ENCODE peak calls at places on chromosomes 12 and 14, in nine cellular contexts. One of them, this sample, is unnamed.

GRCh38 chr12:57090456-57090855 is 1.5 kb downstream of the NAB2 start:
- DNase-seq in PC-3: no peak
- DNase-seq in OCI-LY7: no peak
- DNase-seq in hepatocyte: no peak
- DNase-seq in MM.1S: no peak
- DNase-seq in GM23338: no peak
- DNase-seq in SK-N-SH: peak
- DNase-seq in HCT116: no peak
- DNase-seq in GM23248: peak
- DNase-seq in this sample: no peak

GRCh38 chr12:132761911-132762583 is 415 bp upstream of the ANKLE2 start:
- DNase-seq in PC-3: peak
- DNase-seq in OCI-LY7: peak
- DNase-seq in hepatocyte: peak
- DNase-seq in MM.1S: peak
- DNase-seq in GM23338: peak
- DNase-seq in SK-N-SH: peak
- DNase-seq in HCT116: peak
- DNase-seq in GM23248: peak
- DNase-seq in this sample: peak

GRCh38 chr12:84497819-84498218 is 414.8 kb downstream of the SLC6A15 start:
- DNase-seq in PC-3: peak
- DNase-seq in OCI-LY7: no peak
- DNase-seq in hepatocyte: no peak
- DNase-seq in MM.1S: no peak
- DNase-seq in GM23338: peak
- DNase-seq in SK-N-SH: no peak
- DNase-seq in HCT116: peak
- DNase-seq in GM23248: peak
- DNase-seq in this sample: peak

GRCh38 chr14:20866963-20867362 is 24.2 kb upstream of the RNASE3 start:
- DNase-seq in PC-3: peak
- DNase-seq in OCI-LY7: peak
- DNase-seq in hepatocyte: peak
- DNase-seq in MM.1S: no peak
- DNase-seq in GM23338: peak
- DNase-seq in SK-N-SH: no peak
- DNase-seq in HCT116: peak
- DNase-seq in GM23248: peak
- DNase-seq in this sample: peak

GRCh38 chr14:94364037-94364436 is 24.4 kb downstream of the SERPINA1 start:
- DNase-seq in PC-3: no peak
- DNase-seq in OCI-LY7: no peak
- DNase-seq in hepatocyte: no peak
- DNase-seq in MM.1S: no peak
- DNase-seq in GM23338: no peak
- DNase-seq in SK-N-SH: no peak
- DNase-seq in HCT116: no peak
- DNase-seq in GM23248: no peak
- DNase-seq in this sample: no peak

GRCh38 chr12:89775336-89776005 is 66.8 kb upstream of the ATP2B1 start:
- DNase-seq in PC-3: peak
- DNase-seq in OCI-LY7: no peak
- DNase-seq in hepatocyte: peak
- DNase-seq in MM.1S: no peak
- DNase-seq in GM23338: no peak
- DNase-seq in SK-N-SH: no peak
- DNase-seq in HCT116: no peak
- DNase-seq in GM23248: no peak
- DNase-seq in this sample: no peak

GRCh38 chr12:19234171-19234704 is 104.7 kb downstream of the PLEKHA5 start:
- DNase-seq in PC-3: no peak
- DNase-seq in OCI-LY7: no peak
- DNase-seq in hepatocyte: no peak
- DNase-seq in MM.1S: no peak
- DNase-seq in GM23338: no peak
- DNase-seq in SK-N-SH: peak
- DNase-seq in HCT116: no peak
- DNase-seq in GM23248: peak
- DNase-seq in this sample: no peak

GRCh38 chr12:91633206-91633605 is 450.6 kb upstream of the DCN start:
- DNase-seq in PC-3: no peak
- DNase-seq in OCI-LY7: no peak
- DNase-seq in hepatocyte: no peak
- DNase-seq in MM.1S: no peak
- DNase-seq in GM23338: no peak
- DNase-seq in SK-N-SH: no peak
- DNase-seq in HCT116: no peak
- DNase-seq in GM23248: no peak
- DNase-seq in this sample: no peak

GRCh38 chr12:55912908-55913307 is 14.8 kb downstream of the PYM1 start:
- DNase-seq in PC-3: no peak
- DNase-seq in OCI-LY7: no peak
- DNase-seq in hepatocyte: no peak
- DNase-seq in MM.1S: no peak
- DNase-seq in GM23338: no peak
- DNase-seq in SK-N-SH: no peak
- DNase-seq in HCT116: no peak
- DNase-seq in GM23248: no peak
- DNase-seq in this sample: no peak

GRCh38 chr12:80714055-80714454 is 2.7 kb upstream of the MYF5 start:
- DNase-seq in PC-3: no peak
- DNase-seq in OCI-LY7: no peak
- DNase-seq in hepatocyte: peak
- DNase-seq in MM.1S: no peak
- DNase-seq in GM23338: peak
- DNase-seq in SK-N-SH: no peak
- DNase-seq in HCT116: no peak
- DNase-seq in GM23248: no peak
- DNase-seq in this sample: peak

GRCh38 chr14:64604001-64604400 is 54.2 kb downstream of the PPP1R36 start:
- DNase-seq in PC-3: peak
- DNase-seq in OCI-LY7: no peak
- DNase-seq in hepatocyte: no peak
- DNase-seq in MM.1S: no peak
- DNase-seq in GM23338: no peak
- DNase-seq in SK-N-SH: no peak
- DNase-seq in HCT116: no peak
- DNase-seq in GM23248: no peak
- DNase-seq in this sample: no peak
- TF ChIP-seq EZH2phosphoT487 in PC-3: no peak
- TF ChIP-seq EZH2phosphoT487 in OCI-LY7: no peak
- TF ChIP-seq EZH2phosphoT487 in hepatocyte: no peak
- TF ChIP-seq EZH2phosphoT487 in MM.1S: no peak
- TF ChIP-seq EZH2phosphoT487 in GM23338: no peak
- TF ChIP-seq EZH2phosphoT487 in SK-N-SH: no peak
- TF ChIP-seq EZH2phosphoT487 in HCT116: no peak
- TF ChIP-seq EZH2phosphoT487 in GM23248: no peak
- TF ChIP-seq EZH2phosphoT487 in this sample: no peak

GRCh38 chr12:52060498-52061177 is 9.1 kb upstream of the ATG101 start:
- DNase-seq in PC-3: no peak
- DNase-seq in OCI-LY7: no peak
- DNase-seq in hepatocyte: no peak
- DNase-seq in MM.1S: no peak
- DNase-seq in GM23338: no peak
- DNase-seq in SK-N-SH: no peak
- DNase-seq in HCT116: no peak
- DNase-seq in GM23248: no peak
- DNase-seq in this sample: no peak

GRCh38 chr12:52062167-52063080 is 7.4 kb upstream of the ATG101 start:
- DNase-seq in PC-3: no peak
- DNase-seq in OCI-LY7: no peak
- DNase-seq in hepatocyte: no peak
- DNase-seq in MM.1S: no peak
- DNase-seq in GM23338: no peak
- DNase-seq in SK-N-SH: peak
- DNase-seq in HCT116: no peak
- DNase-seq in GM23248: no peak
- DNase-seq in this sample: no peak

GRCh38 chr12:52061470-52062166 is 8.2 kb upstream of the ATG101 start:
- DNase-seq in PC-3: no peak
- DNase-seq in OCI-LY7: no peak
- DNase-seq in hepatocyte: no peak
- DNase-seq in MM.1S: no peak
- DNase-seq in GM23338: no peak
- DNase-seq in SK-N-SH: no peak
- DNase-seq in HCT116: no peak
- DNase-seq in GM23248: no peak
- DNase-seq in this sample: peak

GRCh38 chr12:52063986-52064649 is 5.7 kb upstream of the ATG101 start:
- DNase-seq in PC-3: peak
- DNase-seq in OCI-LY7: no peak
- DNase-seq in hepatocyte: no peak
- DNase-seq in MM.1S: no peak
- DNase-seq in GM23338: no peak
- DNase-seq in SK-N-SH: no peak
- DNase-seq in HCT116: no peak
- DNase-seq in GM23248: peak
- DNase-seq in this sample: no peak

DNA sequence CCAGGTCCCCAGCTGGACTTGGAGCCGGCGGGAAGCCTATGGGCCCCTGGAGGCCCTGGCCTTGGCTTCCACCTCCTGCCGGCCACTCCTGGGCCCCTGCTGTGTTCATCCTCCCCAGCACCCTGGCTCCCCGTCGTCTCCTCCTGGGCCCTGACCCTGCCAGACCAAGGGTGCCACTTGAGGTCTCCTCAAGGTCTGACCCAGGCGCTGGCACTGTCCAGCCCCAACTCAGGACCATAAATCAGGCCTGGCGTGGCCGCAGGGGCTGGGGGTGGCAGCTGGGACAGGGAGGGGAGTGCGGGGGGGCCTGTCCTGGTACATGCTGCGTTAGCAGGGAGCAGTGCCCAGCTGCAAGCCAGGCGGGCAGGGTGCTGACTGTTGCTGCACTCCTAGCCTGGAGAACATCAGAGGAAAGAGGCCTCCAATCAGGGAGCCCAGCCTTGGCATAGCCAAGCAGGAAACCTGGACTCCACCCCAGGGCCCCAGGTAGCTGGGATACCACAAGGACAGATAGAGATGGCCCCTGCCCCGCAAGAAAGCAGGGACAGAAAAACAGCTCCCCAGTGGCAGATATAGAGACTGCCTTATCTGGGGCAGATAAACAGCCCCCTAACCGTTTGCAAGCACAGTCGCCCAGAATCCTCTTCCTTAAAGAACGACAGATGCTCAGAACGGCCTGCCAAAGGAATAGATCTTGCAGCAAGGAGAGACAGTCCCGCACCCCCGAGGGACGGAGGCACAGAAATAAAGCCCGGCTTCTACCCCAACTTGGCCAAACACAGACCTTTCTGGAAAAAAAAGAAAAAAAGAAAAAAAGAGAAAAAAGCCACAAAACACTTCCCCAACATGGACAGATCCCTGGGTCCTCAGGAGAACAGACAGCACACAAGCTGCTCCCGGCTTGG is 6.4 kb upstream of the ATG101 start:
- DNase-seq in PC-3: no peak
- DNase-seq in OCI-LY7: no peak
- DNase-seq in hepatocyte: no peak
- DNase-seq in MM.1S: no peak
- DNase-seq in GM23338: no peak
- DNase-seq in SK-N-SH: no peak
- DNase-seq in HCT116: no peak
- DNase-seq in GM23248: no peak
- DNase-seq in this sample: no peak
- H3K27ac ChIP-seq in PC-3: no peak
- H3K27ac ChIP-seq in OCI-LY7: no peak
- H3K27ac ChIP-seq in hepatocyte: no peak
- H3K27ac ChIP-seq in MM.1S: no peak
- H3K27ac ChIP-seq in GM23338: no peak
- H3K27ac ChIP-seq in SK-N-SH: no peak
- H3K27ac ChIP-seq in HCT116: no peak
- H3K27ac ChIP-seq in GM23248: peak
- H3K27ac ChIP-seq in this sample: no peak

GRCh38 chr12:49089831-49090773 is 4.5 kb downstream of the DHH start:
- DNase-seq in PC-3: peak
- DNase-seq in OCI-LY7: peak
- DNase-seq in hepatocyte: peak
- DNase-seq in MM.1S: peak
- DNase-seq in GM23338: peak
- DNase-seq in SK-N-SH: peak
- DNase-seq in HCT116: no peak
- DNase-seq in GM23248: peak
- DNase-seq in this sample: peak
- TF ChIP-seq EZH2phosphoT487 in PC-3: peak
- TF ChIP-seq EZH2phosphoT487 in OCI-LY7: peak
- TF ChIP-seq EZH2phosphoT487 in hepatocyte: peak
- TF ChIP-seq EZH2phosphoT487 in MM.1S: no peak
- TF ChIP-seq EZH2phosphoT487 in GM23338: peak
- TF ChIP-seq EZH2phosphoT487 in SK-N-SH: no peak
- TF ChIP-seq EZH2phosphoT487 in HCT116: no peak
- TF ChIP-seq EZH2phosphoT487 in GM23248: no peak
- TF ChIP-seq EZH2phosphoT487 in this sample: peak

GRCh38 chr14:77375973-77376372 is 921 bp downstream of the TMED8 start:
- DNase-seq in PC-3: no peak
- DNase-seq in OCI-LY7: peak
- DNase-seq in hepatocyte: no peak
- DNase-seq in MM.1S: no peak
- DNase-seq in GM23338: no peak
- DNase-seq in SK-N-SH: no peak
- DNase-seq in HCT116: no peak
- DNase-seq in GM23248: no peak
- DNase-seq in this sample: no peak

GRCh38 chr14:77376771-77377501 is at the start of the genes SAMD15 and TMED8:
- DNase-seq in PC-3: peak
- DNase-seq in OCI-LY7: peak
- DNase-seq in hepatocyte: peak
- DNase-seq in MM.1S: peak
- DNase-seq in GM23338: peak
- DNase-seq in SK-N-SH: peak
- DNase-seq in HCT116: peak
- DNase-seq in GM23248: peak
- DNase-seq in this sample: peak

GRCh38 chr14:77375164-77375950 is 1.5 kb downstream of the TMED8 start:
- DNase-seq in PC-3: no peak
- DNase-seq in OCI-LY7: peak
- DNase-seq in hepatocyte: no peak
- DNase-seq in MM.1S: no peak
- DNase-seq in GM23338: no peak
- DNase-seq in SK-N-SH: no peak
- DNase-seq in HCT116: no peak
- DNase-seq in GM23248: no peak
- DNase-seq in this sample: no peak

GRCh38 chr14:77377502-77377844 is 294 bp downstream of the SAMD15 start:
- DNase-seq in PC-3: no peak
- DNase-seq in OCI-LY7: no peak
- DNase-seq in hepatocyte: no peak
- DNase-seq in MM.1S: no peak
- DNase-seq in GM23338: peak
- DNase-seq in SK-N-SH: no peak
- DNase-seq in HCT116: no peak
- DNase-seq in GM23248: no peak
- DNase-seq in this sample: no peak

DNA sequence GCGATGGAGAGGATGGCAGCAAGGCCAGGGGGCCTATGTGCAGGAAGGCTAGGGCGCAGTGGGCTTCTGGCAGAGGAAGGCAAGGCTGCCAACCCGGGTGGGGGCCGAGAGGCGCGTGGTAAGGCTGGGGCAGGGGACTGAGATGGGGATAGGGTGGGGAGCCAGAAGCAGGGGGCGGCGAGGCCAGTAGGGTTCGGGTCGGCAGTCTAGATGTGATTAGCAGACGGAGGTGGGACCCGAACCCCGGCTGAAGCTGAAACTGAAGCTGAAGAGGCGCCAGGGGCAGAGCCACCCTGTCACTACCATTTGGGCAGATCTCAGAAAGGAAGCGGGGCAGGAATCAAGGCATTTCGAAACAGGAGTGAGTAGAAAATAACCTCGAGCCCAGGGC is 519 bp downstream of the TMED8 start:
- DNase-seq in PC-3: peak
- DNase-seq in OCI-LY7: peak
- DNase-seq in hepatocyte: no peak
- DNase-seq in MM.1S: peak
- DNase-seq in GM23338: peak
- DNase-seq in SK-N-SH: peak
- DNase-seq in HCT116: no peak
- DNase-seq in GM23248: peak
- DNase-seq in this sample: peak
- H3K27ac ChIP-seq in PC-3: no peak
- H3K27ac ChIP-seq in OCI-LY7: peak
- H3K27ac ChIP-seq in hepatocyte: peak
- H3K27ac ChIP-seq in MM.1S: peak
- H3K27ac ChIP-seq in GM23338: no peak
- H3K27ac ChIP-seq in SK-N-SH: peak
- H3K27ac ChIP-seq in HCT116: peak
- H3K27ac ChIP-seq in GM23248: peak
- H3K27ac ChIP-seq in this sample: no peak

This sample was measured in neural progenitor cell.